ENCODE peak calls at places on chromosomes 7 and 10, in six cellular contexts. F is neural crest cell, K is uterus, L is HFFc6, S is fibroblast of the aortic adventitia, P is RWPE1. N is an unnamed sample.

GRCh38 chr7:95646350-95646749 is 50.0 kb upstream of the PDK4 start:
- DNase-seq in P (no peak), F (no peak), K (no peak), L (no peak), S (no peak), N (no peak)

GRCh38 chr7:12199363-12199762 is 11.7 kb upstream of the TMEM106B start:
- DNase-seq in K (no peak), L (no peak), F (no peak), P (peak), S (peak), N (no peak)

GRCh38 chr7:27147211-27148030 is at the start of gene HOXA6:
- DNase-seq in P (no peak), K (peak), F (no peak), L (no peak), S (no peak), N (peak)

GRCh38 chr10:92121686-92122492 is 169.0 kb downstream of the CPEB3 start:
- DNase-seq in L (no peak), F (no peak), S (no peak), P (no peak), K (no peak), N (no peak)

GRCh38 chr10:98323221-98324164 is 55.5 kb upstream of the LOXL4 start:
- DNase-seq in L (peak), F (no peak), S (peak), K (peak), P (no peak), N (peak)

GRCh38 chr10:70323697-70324340 is 40.0 kb upstream of the NPFFR1 start:
- DNase-seq in F (no peak), P (no peak), S (no peak), L (no peak), K (no peak), N (no peak)

GRCh38 chr7:46068159-46068558 is 147.1 kb upstream of the IGFBP3 start:
- DNase-seq in K (no peak), L (no peak), F (no peak), P (no peak), S (no peak), N (no peak)

GRCh38 chr7:7970620-7971307 is 2.2 kb downstream of the GLCCI1 start:
- DNase-seq in F (no peak), P (no peak), S (peak), L (peak), K (no peak), N (no peak)

GRCh38 chr7:63067897-63068585 is 930.6 kb upstream of the ZNF722 start:
- DNase-seq in K (no peak), F (no peak), S (no peak), L (no peak), P (no peak), N (no peak)

GRCh38 chr10:44355630-44356029 is 29.3 kb downstream of the CXCL12 start:
- DNase-seq in L (no peak), F (no peak), S (no peak), K (no peak), P (no peak), N (no peak)

GRCh38 chr7:129468087-129468486 is 33.9 kb downstream of the STRIP2 start:
- DNase-seq in S (peak), L (peak), K (no peak), P (no peak), F (no peak), N (no peak)

GRCh38 chr10:9734218-9734617 is 1283.5 kb upstream of the CELF2 start:
- DNase-seq in S (no peak), F (no peak), P (no peak), K (no peak), L (no peak), N (no peak)

GRCh38 chr10:88028654-88029053 is 165.2 kb downstream of the PTEN start:
- DNase-seq in P (no peak), L (no peak), F (no peak), K (no peak), S (no peak), N (no peak)

GRCh38 chr7:11485626-11486025 is 346.4 kb downstream of the THSD7A start:
- DNase-seq in P (no peak), F (no peak), L (no peak), K (no peak), S (no peak), N (no peak)

GRCh38 chr7:92835140-92835850 is 1.1 kb downstream of the CDK6 start:
- DNase-seq in S (peak), K (peak), L (peak), F (peak), P (peak), N (peak)

GRCh38 chr7:80722596-80723141 is 84.2 kb downstream of the CD36 start:
- DNase-seq in S (peak), F (no peak), K (peak), L (peak), P (peak), N (peak)

GRCh38 chr7:30755384-30756154 is 3.6 kb downstream of the INMT start:
- DNase-seq in F (no peak), K (peak), P (no peak), S (peak), L (no peak), N (no peak)

GRCh38 chr10:4941540-4942330 is 21.5 kb upstream of the AKR1C1 start:
- DNase-seq in F (no peak), K (no peak), P (no peak), S (peak), L (no peak), N (no peak)

GRCh38 chr10:78972160-78972946 is 96.4 kb upstream of the ZMIZ1 start:
- DNase-seq in P (no peak), F (peak), L (peak), K (peak), S (peak), N (peak)

GRCh38 chr7:156334636-156335035 is 305.9 kb upstream of the RNF32 start:
- DNase-seq in L (no peak), K (no peak), P (no peak), F (no peak), S (no peak), N (no peak)

GRCh38 chr7:107659666-107660065 is 962 bp upstream of the SLC26A4 start:
- DNase-seq in S (peak), F (no peak), P (peak), K (no peak), L (peak), N (no peak)

GRCh38 chr7:107660381-107661080 is at the start of gene SLC26A4:
- DNase-seq in P (no peak), L (no peak), F (no peak), K (no peak), S (no peak), N (no peak)

GRCh38 chr7:107661865-107662379 is 1.3 kb downstream of the SLC26A4 start:
- DNase-seq in P (no peak), L (no peak), K (no peak), S (no peak), F (no peak), N (no peak)

GRCh38 chr7:107663196-107663595 is 2.6 kb downstream of the SLC26A4 start:
- DNase-seq in P (no peak), L (no peak), K (no peak), S (no peak), F (no peak), N (no peak)

GRCh38 chr7:107661081-107661864 is 645 bp downstream of the SLC26A4 start:
- DNase-seq in S (peak), K (peak), F (peak), P (peak), L (peak), N (peak)
- TF ChIP-seq CTCF in S (peak), K (no peak), F (peak), P (peak), L (no peak), N (no peak)

DNA sequence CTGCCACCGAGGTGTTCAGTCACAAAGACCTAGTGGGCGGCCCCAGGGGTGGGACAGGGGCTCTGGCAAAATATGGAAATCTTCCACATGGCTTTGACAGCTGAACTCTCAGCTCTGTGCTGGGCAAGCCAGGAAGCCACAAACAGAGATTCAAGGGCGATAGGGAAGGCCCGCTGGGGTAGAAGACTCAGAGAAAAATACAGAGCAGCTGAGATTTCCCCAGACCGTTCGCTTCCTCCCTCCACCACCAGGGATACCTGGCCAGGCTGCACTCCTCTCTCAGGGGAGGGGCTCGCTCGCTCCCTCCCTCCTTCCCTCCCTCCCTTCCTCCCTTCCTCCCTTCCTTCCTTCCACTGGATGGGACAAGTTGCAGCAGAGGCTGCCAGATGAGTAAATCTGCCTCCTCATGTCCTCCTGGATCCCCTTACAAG is 260.5 kb downstream of the PRPF18 start:
- DNase-seq in F (no peak), S (no peak), P (peak), L (no peak), K (no peak), N (no peak)
- TF ChIP-seq CTCF in F (peak), S (no peak), P (no peak), L (no peak), K (no peak), N (no peak)

GRCh38 chr7:108226723-108227359 is 96.7 kb upstream of the LAMB4 start:
- DNase-seq in F (no peak), S (no peak), L (no peak), P (no peak), K (no peak), N (no peak)
- TF ChIP-seq CTCF in F (no peak), S (no peak), L (no peak), P (no peak), K (no peak), N (no peak)

GRCh38 chr10:30803901-30804322 is 174.4 kb upstream of the LYZL2 start:
- DNase-seq in L (peak), P (peak), S (peak), F (no peak), K (peak), N (no peak)

GRCh38 chr10:30793093-30793492 is 163.5 kb upstream of the LYZL2 start:
- DNase-seq in S (no peak), F (no peak), L (no peak), K (no peak), P (no peak), N (no peak)

GRCh38 chr10:30804478-30805055 is 175.0 kb upstream of the LYZL2 start:
- DNase-seq in L (peak), S (peak), P (no peak), K (peak), F (no peak), N (no peak)

GRCh38 chr10:30803058-30803457 is 173.5 kb upstream of the LYZL2 start:
- DNase-seq in F (no peak), L (no peak), S (no peak), K (no peak), P (no peak), N (no peak)

DNA sequence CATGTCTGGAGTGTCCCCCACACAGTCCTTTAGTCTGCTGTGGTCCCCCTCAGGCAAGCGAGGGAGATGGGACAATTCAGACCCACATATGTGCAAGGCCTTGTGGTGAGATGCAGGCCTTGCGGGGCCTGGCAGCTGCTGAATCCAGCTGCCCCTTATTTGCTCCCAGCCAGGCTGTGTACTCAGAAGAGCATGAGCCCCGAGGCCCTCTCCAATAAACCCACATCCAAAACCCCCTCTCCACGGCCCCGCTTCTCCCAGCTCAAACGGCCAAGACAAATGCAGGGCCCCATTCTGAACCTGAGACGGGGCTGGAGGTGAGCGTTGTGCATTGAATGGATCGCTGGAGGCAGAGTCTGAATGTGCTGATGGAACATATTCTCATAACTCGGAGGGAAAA is 169.1 kb upstream of the LYZL2 start:
- DNase-seq in F (no peak), S (no peak), K (no peak), L (no peak), P (no peak), N (no peak)
- TF ChIP-seq CTCF in F (no peak), S (no peak), K (no peak), L (no peak), P (no peak), N (no peak)

DNA sequence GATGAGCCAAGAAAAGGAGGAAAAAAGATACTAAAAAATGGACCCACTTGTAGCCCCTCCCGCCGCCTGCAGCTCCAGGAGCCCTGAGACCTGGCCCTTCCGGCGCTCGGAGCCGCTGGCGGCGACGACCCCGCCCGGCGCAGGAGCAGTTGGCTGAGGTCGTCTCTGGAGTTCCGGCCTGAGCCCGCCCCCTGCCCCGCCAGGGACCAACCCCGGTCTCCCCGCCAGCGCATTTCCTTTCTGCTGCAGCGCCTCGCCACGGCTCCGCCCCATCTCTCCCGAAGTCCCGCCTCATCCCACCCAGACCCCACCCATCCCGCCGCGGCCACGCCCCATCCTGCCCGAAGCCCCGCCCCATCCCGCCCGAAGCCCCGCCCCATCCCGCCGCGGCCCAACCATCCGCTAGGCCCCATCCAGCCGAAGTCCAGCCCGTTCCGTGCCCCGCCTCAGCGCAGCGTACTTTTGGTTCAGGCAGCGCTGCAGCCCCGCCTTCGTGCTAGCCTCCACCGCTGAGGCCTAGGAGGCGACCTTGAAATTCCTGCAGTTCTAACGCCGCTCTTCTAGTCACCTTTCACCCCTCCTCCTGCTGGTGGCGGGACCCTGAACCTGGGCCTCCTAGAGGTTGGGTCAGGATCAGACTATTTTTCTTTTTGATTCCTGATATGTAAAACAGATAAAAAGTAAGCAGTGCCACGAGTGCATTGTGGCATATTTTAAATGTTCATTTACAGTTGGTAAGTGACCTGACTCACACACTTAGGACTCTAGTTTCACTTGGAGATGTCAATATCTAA is at the start of gene STN1:
- DNase-seq in S (peak), F (peak), K (peak), L (peak), P (peak), N (peak)
- TF ChIP-seq CTCF in S (no peak), F (peak), K (no peak), L (peak), P (no peak), N (no peak)

GRCh38 chr7:66504131-66504530 is 124.5 kb upstream of the KCTD7 start:
- DNase-seq in F (no peak), K (no peak), P (no peak), S (no peak), L (no peak), N (no peak)

GRCh38 chr7:66502230-66503035 is 126.2 kb upstream of the KCTD7 start:
- DNase-seq in F (no peak), L (no peak), P (no peak), S (no peak), K (peak), N (no peak)

GRCh38 chr7:66505009-66505408 is 123.7 kb upstream of the KCTD7 start:
- DNase-seq in K (peak), L (no peak), S (no peak), F (no peak), P (no peak), N (no peak)

GRCh38 chr7:66503036-66503370 is 125.7 kb upstream of the KCTD7 start:
- DNase-seq in P (no peak), F (no peak), L (no peak), S (no peak), K (peak), N (no peak)

DNA sequence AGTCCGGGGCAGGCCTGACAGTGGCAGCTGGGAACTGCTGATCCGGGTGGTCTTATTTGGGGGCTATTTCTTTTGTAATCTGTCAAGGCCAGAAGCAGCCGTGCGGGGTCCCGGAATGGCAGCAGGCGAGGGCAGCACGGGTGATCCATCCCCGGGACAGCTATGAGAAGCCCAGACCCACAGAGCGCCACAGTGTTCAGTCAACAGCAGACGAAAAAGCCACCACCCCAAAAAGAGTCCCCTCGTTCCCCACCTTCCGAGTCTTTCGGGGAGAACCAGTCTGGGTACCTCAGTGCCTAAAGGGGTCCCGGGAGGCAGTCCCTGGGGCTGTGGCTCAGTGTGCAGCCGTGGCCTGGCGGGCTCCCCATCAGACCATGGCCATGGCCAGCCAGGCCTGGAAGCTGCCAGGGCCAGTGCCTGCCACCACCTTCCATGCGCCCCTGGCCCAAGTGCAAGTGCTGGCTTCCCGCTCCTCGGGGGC is 125.1 kb upstream of the KCTD7 start:
- DNase-seq in S (no peak), F (no peak), P (no peak), K (peak), L (no peak), N (no peak)
- TF ChIP-seq CTCF in S (no peak), F (no peak), P (no peak), K (no peak), L (no peak), N (no peak)

N was measured in lower lobe of right lung.